ENCODE peak calls at places on chromosomes 16 and 17, in six cellular contexts. One of them, this sample, is unnamed.

GRCh38 chr16:27995378-27995777 is 68.1 kb downstream of the GSG1L start:
- DNase-seq in A549: no peak
- DNase-seq in GM12878: no peak
- DNase-seq in HepG2: no peak
- DNase-seq in endothelial cell of umbilical vein: no peak
- DNase-seq in K562: no peak
- DNase-seq in this sample: peak

GRCh38 chr16:24721830-24722238 is 7.6 kb upstream of the TNRC6A start:
- DNase-seq in A549: no peak
- DNase-seq in GM12878: no peak
- DNase-seq in HepG2: no peak
- DNase-seq in endothelial cell of umbilical vein: no peak
- DNase-seq in K562: no peak
- DNase-seq in this sample: peak

GRCh38 chr17:45310380-45311324 is 6.2 kb downstream of the MAP3K14 start:
- DNase-seq in A549: no peak
- DNase-seq in GM12878: no peak
- DNase-seq in HepG2: no peak
- DNase-seq in endothelial cell of umbilical vein: no peak
- DNase-seq in K562: no peak
- DNase-seq in this sample: no peak

GRCh38 chr16:9340402-9341095 is 249.1 kb downstream of the HAPSTR1 start:
- DNase-seq in A549: no peak
- DNase-seq in GM12878: no peak
- DNase-seq in HepG2: no peak
- DNase-seq in endothelial cell of umbilical vein: no peak
- DNase-seq in K562: no peak
- DNase-seq in this sample: no peak

GRCh38 chr16:29927523-29927905 is 1.5 kb upstream of the KCTD13 start:
- DNase-seq in A549: no peak
- DNase-seq in GM12878: no peak
- DNase-seq in HepG2: no peak
- DNase-seq in endothelial cell of umbilical vein: no peak
- DNase-seq in K562: no peak
- DNase-seq in this sample: no peak

GRCh38 chr16:17773698-17774101 is 302.9 kb upstream of the XYLT1 start:
- DNase-seq in A549: no peak
- DNase-seq in GM12878: no peak
- DNase-seq in HepG2: no peak
- DNase-seq in endothelial cell of umbilical vein: no peak
- DNase-seq in K562: no peak
- DNase-seq in this sample: no peak

GRCh38 chr17:16975744-16976625 is 4.1 kb upstream of the TNFRSF13B start:
- DNase-seq in A549: no peak
- DNase-seq in GM12878: peak
- DNase-seq in HepG2: no peak
- DNase-seq in endothelial cell of umbilical vein: no peak
- DNase-seq in K562: no peak
- DNase-seq in this sample: no peak

GRCh38 chr17:81685108-81685507 is 1.3 kb downstream of the HGS start:
- DNase-seq in A549: no peak
- DNase-seq in GM12878: no peak
- DNase-seq in HepG2: no peak
- DNase-seq in endothelial cell of umbilical vein: peak
- DNase-seq in K562: no peak
- DNase-seq in this sample: peak

GRCh38 chr16:80440691-80441090 is 100.1 kb upstream of the DYNLRB2 start:
- DNase-seq in A549: no peak
- DNase-seq in GM12878: no peak
- DNase-seq in HepG2: no peak
- DNase-seq in endothelial cell of umbilical vein: no peak
- DNase-seq in K562: no peak
- DNase-seq in this sample: no peak

GRCh38 chr16:57299009-57299718 is 14.7 kb upstream of the PLLP start:
- DNase-seq in A549: peak
- DNase-seq in GM12878: no peak
- DNase-seq in HepG2: peak
- DNase-seq in endothelial cell of umbilical vein: no peak
- DNase-seq in K562: peak
- DNase-seq in this sample: peak

GRCh38 chr17:50562266-50563094 is 2.0 kb downstream of the CACNA1G start:
- DNase-seq in A549: no peak
- DNase-seq in GM12878: no peak
- DNase-seq in HepG2: no peak
- DNase-seq in endothelial cell of umbilical vein: no peak
- DNase-seq in K562: no peak
- DNase-seq in this sample: no peak

GRCh38 chr17:71677444-71677843 is 443.4 kb upstream of the SOX9 start:
- DNase-seq in A549: no peak
- DNase-seq in GM12878: no peak
- DNase-seq in HepG2: no peak
- DNase-seq in endothelial cell of umbilical vein: no peak
- DNase-seq in K562: no peak
- DNase-seq in this sample: no peak

GRCh38 chr17:44362479-44362963 is 1.1 kb downstream of the FAM171A2 start:
- DNase-seq in A549: no peak
- DNase-seq in GM12878: no peak
- DNase-seq in HepG2: no peak
- DNase-seq in endothelial cell of umbilical vein: peak
- DNase-seq in K562: peak
- DNase-seq in this sample: no peak

GRCh38 chr17:77254961-77255741 is 114.4 kb downstream of the SEC14L1 start:
- DNase-seq in A549: peak
- DNase-seq in GM12878: no peak
- DNase-seq in HepG2: peak
- DNase-seq in endothelial cell of umbilical vein: peak
- DNase-seq in K562: peak
- DNase-seq in this sample: peak

GRCh38 chr16:80171746-80172145 is 369.0 kb upstream of the DYNLRB2 start:
- DNase-seq in A549: no peak
- DNase-seq in GM12878: no peak
- DNase-seq in HepG2: no peak
- DNase-seq in endothelial cell of umbilical vein: no peak
- DNase-seq in K562: no peak
- DNase-seq in this sample: no peak

GRCh38 chr17:56149266-56150036 is 3.8 kb upstream of the ANKFN1 start:
- DNase-seq in A549: no peak
- DNase-seq in GM12878: no peak
- DNase-seq in HepG2: no peak
- DNase-seq in endothelial cell of umbilical vein: no peak
- DNase-seq in K562: no peak
- DNase-seq in this sample: no peak

GRCh38 chr17:29560306-29560705 is 6.5 kb downstream of the ABHD15 start:
- DNase-seq in A549: no peak
- DNase-seq in GM12878: no peak
- DNase-seq in HepG2: no peak
- DNase-seq in endothelial cell of umbilical vein: no peak
- DNase-seq in K562: no peak
- DNase-seq in this sample: peak

GRCh38 chr17:39473310-39473709 is 12.0 kb downstream of the CDK12 start:
- DNase-seq in A549: no peak
- DNase-seq in GM12878: no peak
- DNase-seq in HepG2: no peak
- DNase-seq in endothelial cell of umbilical vein: no peak
- DNase-seq in K562: no peak
- DNase-seq in this sample: no peak

GRCh38 chr17:78717431-78717980 is 64.6 kb downstream of the CYTH1 start:
- DNase-seq in A549: peak
- DNase-seq in GM12878: no peak
- DNase-seq in HepG2: peak
- DNase-seq in endothelial cell of umbilical vein: peak
- DNase-seq in K562: no peak
- DNase-seq in this sample: no peak

GRCh38 chr17:10328971-10329923 is 43.6 kb downstream of the MYH13 start:
- DNase-seq in A549: no peak
- DNase-seq in GM12878: no peak
- DNase-seq in HepG2: no peak
- DNase-seq in endothelial cell of umbilical vein: no peak
- DNase-seq in K562: no peak
- DNase-seq in this sample: no peak

GRCh38 chr16:23486480-23486879 is 23.8 kb downstream of the GGA2 start:
- DNase-seq in A549: no peak
- DNase-seq in GM12878: no peak
- DNase-seq in HepG2: no peak
- DNase-seq in endothelial cell of umbilical vein: no peak
- DNase-seq in K562: no peak
- DNase-seq in this sample: no peak

DNA sequence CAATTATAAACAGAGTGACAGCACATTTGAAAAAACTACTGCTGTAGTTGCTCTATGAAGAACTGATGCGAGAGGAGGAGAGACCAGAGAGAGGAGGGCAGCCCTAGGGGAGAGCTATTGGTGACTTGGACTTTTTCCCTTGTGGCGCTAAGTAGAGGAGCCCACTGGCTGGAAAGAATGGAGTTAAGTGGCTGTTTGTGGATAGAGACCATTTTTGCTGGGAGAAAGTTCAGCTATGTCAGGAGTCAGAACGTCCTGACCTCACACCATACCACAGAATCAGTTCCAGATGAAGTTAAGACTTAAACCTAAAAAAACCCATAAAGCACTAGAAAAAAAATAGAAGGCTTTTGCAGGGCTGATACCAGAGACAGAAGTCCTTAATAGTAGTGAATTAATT is 2.0 kb downstream of the POLR2A start:
- DNase-seq in A549: no peak
- DNase-seq in GM12878: no peak
- DNase-seq in HepG2: no peak
- DNase-seq in endothelial cell of umbilical vein: peak
- DNase-seq in K562: no peak
- DNase-seq in this sample: no peak
- H3K4me3 ChIP-seq in A549: peak
- H3K4me3 ChIP-seq in GM12878: peak
- H3K4me3 ChIP-seq in HepG2: peak
- H3K4me3 ChIP-seq in endothelial cell of umbilical vein: no peak
- H3K4me3 ChIP-seq in K562: peak
- H3K4me3 ChIP-seq in this sample: peak

GRCh38 chr16:68078726-68079615 is 6.2 kb upstream of the NFATC3 start:
- DNase-seq in A549: no peak
- DNase-seq in GM12878: no peak
- DNase-seq in HepG2: no peak
- DNase-seq in endothelial cell of umbilical vein: no peak
- DNase-seq in K562: no peak
- DNase-seq in this sample: peak

GRCh38 chr16:68077866-68078725 is 7.1 kb upstream of the NFATC3 start:
- DNase-seq in A549: no peak
- DNase-seq in GM12878: no peak
- DNase-seq in HepG2: no peak
- DNase-seq in endothelial cell of umbilical vein: no peak
- DNase-seq in K562: no peak
- DNase-seq in this sample: peak

GRCh38 chr16:68074850-68075249 is 10.3 kb upstream of the NFATC3 start:
- DNase-seq in A549: no peak
- DNase-seq in GM12878: peak
- DNase-seq in HepG2: no peak
- DNase-seq in endothelial cell of umbilical vein: no peak
- DNase-seq in K562: no peak
- DNase-seq in this sample: peak

GRCh38 chr16:68075980-68076379 is 9.2 kb upstream of the NFATC3 start:
- DNase-seq in A549: no peak
- DNase-seq in GM12878: no peak
- DNase-seq in HepG2: no peak
- DNase-seq in endothelial cell of umbilical vein: no peak
- DNase-seq in K562: no peak
- DNase-seq in this sample: no peak

GRCh38 chr16:68076560-68076959 is 8.6 kb upstream of the NFATC3 start:
- DNase-seq in A549: no peak
- DNase-seq in GM12878: no peak
- DNase-seq in HepG2: no peak
- DNase-seq in endothelial cell of umbilical vein: no peak
- DNase-seq in K562: no peak
- DNase-seq in this sample: no peak
- TF ChIP-seq MYC in A549: no peak
- TF ChIP-seq MYC in GM12878: no peak
- TF ChIP-seq MYC in HepG2: no peak
- TF ChIP-seq MYC in endothelial cell of umbilical vein: no peak
- TF ChIP-seq MYC in K562: no peak
- TF ChIP-seq MYC in this sample: no peak

GRCh38 chr17:75535119-75535537 is 9.6 kb downstream of the LLGL2 start:
- DNase-seq in A549: no peak
- DNase-seq in GM12878: peak
- DNase-seq in HepG2: no peak
- DNase-seq in endothelial cell of umbilical vein: no peak
- DNase-seq in K562: no peak
- DNase-seq in this sample: no peak
- TF ChIP-seq MAX in A549: no peak
- TF ChIP-seq MAX in GM12878: no peak
- TF ChIP-seq MAX in HepG2: no peak
- TF ChIP-seq MAX in endothelial cell of umbilical vein: no peak
- TF ChIP-seq MAX in K562: no peak
- TF ChIP-seq MAX in this sample: no peak

GRCh38 chr17:62705781-62706597 is 78.5 kb downstream of the MRC2 start:
- DNase-seq in A549: no peak
- DNase-seq in GM12878: no peak
- DNase-seq in HepG2: no peak
- DNase-seq in endothelial cell of umbilical vein: peak
- DNase-seq in K562: no peak
- DNase-seq in this sample: no peak

GRCh38 chr17:62705116-62705515 is 77.6 kb downstream of the MRC2 start:
- DNase-seq in A549: no peak
- DNase-seq in GM12878: no peak
- DNase-seq in HepG2: no peak
- DNase-seq in endothelial cell of umbilical vein: peak
- DNase-seq in K562: no peak
- DNase-seq in this sample: no peak

GRCh38 chr17:62703269-62703775 is 75.9 kb downstream of the MRC2 start:
- DNase-seq in A549: peak
- DNase-seq in GM12878: no peak
- DNase-seq in HepG2: no peak
- DNase-seq in endothelial cell of umbilical vein: peak
- DNase-seq in K562: peak
- DNase-seq in this sample: no peak

GRCh38 chr17:62703776-62704380 is 76.4 kb downstream of the MRC2 start:
- DNase-seq in A549: peak
- DNase-seq in GM12878: no peak
- DNase-seq in HepG2: no peak
- DNase-seq in endothelial cell of umbilical vein: peak
- DNase-seq in K562: peak
- DNase-seq in this sample: peak

DNA sequence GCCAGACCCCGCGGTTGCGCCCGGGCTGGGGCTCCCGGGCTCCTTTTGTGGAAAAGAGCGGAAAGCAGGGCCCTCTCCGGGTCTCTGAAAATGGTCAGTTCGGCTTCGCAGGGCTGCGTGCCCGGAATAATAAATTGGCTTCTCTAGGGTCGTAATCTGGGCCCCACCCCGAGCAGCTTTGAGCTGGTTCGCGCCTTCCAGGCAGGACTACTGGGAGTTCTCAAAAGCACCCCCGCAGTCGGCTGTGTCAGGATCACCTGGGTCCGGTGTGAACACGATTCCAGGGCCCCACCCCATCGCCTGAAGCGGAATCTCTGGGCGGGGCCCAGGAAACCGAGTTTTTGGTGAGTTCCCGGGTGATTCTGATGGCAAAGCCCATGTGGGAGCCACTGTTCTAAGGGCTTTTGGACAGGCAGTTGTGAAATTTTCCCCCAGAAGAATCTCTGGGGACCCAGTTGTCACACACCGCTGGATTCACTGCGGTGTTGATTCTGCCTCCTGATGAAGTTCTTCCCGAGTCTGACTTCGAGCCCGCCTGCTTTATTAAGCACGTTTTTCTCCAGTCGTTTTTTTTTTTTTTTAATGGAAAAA is 77.0 kb downstream of the MRC2 start:
- DNase-seq in A549: peak
- DNase-seq in GM12878: no peak
- DNase-seq in HepG2: no peak
- DNase-seq in endothelial cell of umbilical vein: peak
- DNase-seq in K562: peak
- DNase-seq in this sample: peak
- H3K4me3 ChIP-seq in A549: peak
- H3K4me3 ChIP-seq in GM12878: peak
- H3K4me3 ChIP-seq in HepG2: peak
- H3K4me3 ChIP-seq in endothelial cell of umbilical vein: peak
- H3K4me3 ChIP-seq in K562: peak
- H3K4me3 ChIP-seq in this sample: peak